ENCODE peak calls at places on chromosomes 3 and 15, in nine cellular contexts. Y, X, Q, C, R, B, E, V and I are unnamed samples.

GRCh38 chr3:69718832-69719231 is 20.4 kb upstream of the MITF start:
- DNase-seq in V (no peak), B (no peak), X (no peak), Q (no peak), E (no peak), R (no peak), Y (no peak), C (no peak), I (no peak)

GRCh38 chr3:45958333-45958791 is 15.1 kb downstream of the CXCR6 start:
- DNase-seq in Y (no peak), B (no peak), Q (peak), X (no peak), R (no peak), E (peak), V (peak), C (no peak), I (no peak)

GRCh38 chr3:87260270-87260669 is 16.1 kb downstream of the POU1F1 start:
- DNase-seq in X (peak), Y (peak), C (no peak), V (no peak), Q (peak), R (peak), B (peak), E (peak), I (peak)

GRCh38 chr3:39097716-39098472 is 9.5 kb downstream of the GORASP1 start:
- DNase-seq in Q (no peak), C (no peak), V (no peak), E (no peak), R (no peak), B (no peak), X (no peak), Y (no peak), I (no peak)

GRCh38 chr3:188775412-188775811 is 396.4 kb upstream of the TPRG1 start:
- DNase-seq in Y (peak), C (no peak), Q (no peak), R (no peak), B (no peak), E (no peak), V (no peak), X (no peak), I (no peak)

GRCh38 chr3:66693461-66693912 is 192.7 kb upstream of the LRIG1 start:
- DNase-seq in Q (peak), C (no peak), E (peak), Y (peak), R (no peak), V (peak), X (no peak), B (no peak), I (no peak)

GRCh38 chr3:113005622-113006021 is 14.8 kb downstream of the GTPBP8 start:
- DNase-seq in C (no peak), V (no peak), B (peak), E (no peak), X (no peak), R (no peak), Y (no peak), Q (no peak), I (no peak)

GRCh38 chr3:195802261-195802701 is 9.4 kb downstream of the MUC4 start:
- DNase-seq in Q (no peak), E (no peak), R (no peak), Y (no peak), C (no peak), V (peak), X (no peak), B (no peak), I (no peak)

GRCh38 chr3:45537596-45537959 is 57.0 kb upstream of the LIMD1 start:
- DNase-seq in Q (no peak), V (no peak), Y (no peak), X (no peak), E (no peak), R (no peak), C (no peak), B (no peak), I (no peak)

GRCh38 chr15:74844319-74845207 is 1.6 kb upstream of the ULK3 start:
- DNase-seq in C (no peak), Q (no peak), E (no peak), B (no peak), R (no peak), V (peak), Y (no peak), X (no peak), I (no peak)

GRCh38 chr15:69224383-69224782 is 63.9 kb downstream of the GLCE start:
- DNase-seq in Y (peak), C (no peak), Q (no peak), B (no peak), V (peak), R (no peak), E (no peak), X (no peak), I (no peak)

GRCh38 chr15:24878153-24878552 is 76.6 kb upstream of the SNRPN start:
- DNase-seq in Y (peak), C (no peak), V (no peak), Q (peak), R (no peak), X (no peak), E (peak), B (no peak), I (no peak)

GRCh38 chr3:194688207-194688711 is 2.6 kb downstream of the FAM43A start:
- DNase-seq in R (no peak), B (peak), V (peak), E (peak), X (no peak), C (peak), Y (peak), Q (peak), I (peak)

GRCh38 chr3:150365132-150365604 is 42.9 kb upstream of the TSC22D2 start:
- DNase-seq in V (peak), Q (peak), Y (no peak), X (no peak), B (no peak), C (no peak), R (no peak), E (peak), I (no peak)

GRCh38 chr15:68218331-68218730 is 11.2 kb downstream of the CLN6 start:
- DNase-seq in V (no peak), B (no peak), E (no peak), X (no peak), Q (no peak), C (no peak), Y (no peak), R (no peak), I (no peak)

GRCh38 chr3:13086594-13086993 is 13.4 kb upstream of the IQSEC1 start:
- DNase-seq in B (no peak), X (no peak), C (no peak), R (no peak), Q (no peak), Y (no peak), E (no peak), V (no peak), I (no peak)

GRCh38 chr3:159762981-159763465 is 225.6 kb upstream of the IL12A start:
- DNase-seq in V (peak), E (peak), Y (peak), Q (peak), R (peak), X (peak), C (no peak), B (peak), I (peak)

GRCh38 chr3:30629736-30630135 is 23.3 kb downstream of the TGFBR2 start:
- DNase-seq in Q (no peak), V (no peak), B (no peak), X (no peak), Y (no peak), C (no peak), R (no peak), E (no peak), I (no peak)

GRCh38 chr3:49805367-49805782 is 2.3 kb downstream of the INKA1 start:
- DNase-seq in Q (peak), X (peak), B (no peak), R (no peak), Y (peak), E (peak), V (peak), C (no peak), I (no peak)

GRCh38 chr3:169772951-169773816 is at the start of gene MYNN:
- DNase-seq in B (peak), C (peak), E (peak), R (peak), V (peak), Y (peak), Q (peak), X (peak), I (peak)
- TF ChIP-seq CTCF in B (peak), C (no peak), E (peak), R (no peak), V (peak), Y (no peak), Q (no peak), X (no peak), I (no peak)

GRCh38 chr15:60554494-60554893 is 75.6 kb upstream of the ICE2 start:
- DNase-seq in Q (no peak), X (no peak), Y (no peak), C (no peak), B (no peak), R (no peak), E (no peak), V (no peak), I (no peak)

GRCh38 chr15:60553163-60553562 is 74.2 kb upstream of the ICE2 start:
- DNase-seq in R (no peak), E (no peak), Y (no peak), Q (no peak), C (no peak), B (no peak), X (no peak), V (no peak), I (no peak)

GRCh38 chr15:60551147-60551780 is 72.3 kb upstream of the ICE2 start:
- DNase-seq in Q (no peak), Y (no peak), B (no peak), E (no peak), X (no peak), R (no peak), C (no peak), V (no peak), I (no peak)

GRCh38 chr15:60552224-60552623 is 73.3 kb upstream of the ICE2 start:
- DNase-seq in V (no peak), R (no peak), Y (no peak), Q (no peak), B (no peak), X (no peak), C (no peak), E (no peak), I (no peak)

GRCh38 chr15:60551781-60552161 is 72.8 kb upstream of the ICE2 start:
- DNase-seq in E (no peak), B (no peak), C (no peak), Y (no peak), X (no peak), R (peak), Q (no peak), V (no peak), I (no peak)
- TF ChIP-seq CTCF in E (no peak), B (peak), C (no peak), Y (no peak), X (no peak), R (no peak), Q (no peak), V (no peak), I (peak)

GRCh38 chr15:26729030-26729429 is 43.8 kb downstream of the GABRB3 start:
- DNase-seq in Q (no peak), V (no peak), E (no peak), Y (no peak), R (no peak), X (no peak), C (no peak), B (no peak), I (no peak)
- TF ChIP-seq CTCF in Q (no peak), V (no peak), E (no peak), Y (no peak), R (no peak), X (no peak), C (no peak), B (no peak), I (no peak)

DNA sequence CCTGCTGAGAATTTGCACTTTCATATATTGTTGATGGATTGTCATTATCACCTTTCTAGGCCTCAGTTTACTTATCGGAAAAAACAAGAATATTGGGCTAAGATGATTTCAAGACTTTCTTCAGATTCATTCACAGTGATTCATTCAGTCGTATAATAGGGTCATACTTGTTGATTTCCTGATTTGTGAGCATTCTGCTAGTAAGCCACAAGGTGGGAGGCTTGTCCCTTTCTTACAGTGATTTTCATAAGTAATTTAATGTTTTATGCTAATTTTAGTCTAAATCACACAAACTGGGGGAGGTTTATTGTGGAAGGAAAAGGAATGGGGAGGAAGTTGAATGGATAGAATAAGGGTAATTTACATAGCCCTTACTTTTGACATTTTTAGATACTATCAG is 126.8 kb upstream of the GOLGA6L4 start:
- DNase-seq in R (peak), B (no peak), X (no peak), C (no peak), Q (no peak), Y (no peak), E (peak), V (no peak), I (no peak)
- TF ChIP-seq CTCF in R (peak), B (no peak), X (peak), C (no peak), Q (peak), Y (no peak), E (peak), V (peak), I (no peak)